ENCODE peak calls at places on chromosomes 13 and 19, in seven cellular contexts. One of them, this sample, is unnamed.

GRCh38 chr19:40347476-40348124 is 597 bp downstream of the C19orf47 start:
- DNase-seq in activated CD8-positive, alpha-beta memory T cell treated with anti-CD3 and anti-CD28 coated beads, Interleukin-2, amount 50 U/mL, for 4 hours: no peak
- DNase-seq in putamen: no peak
- DNase-seq in fibroblast of the aortic adventitia: peak; percentile 1
- DNase-seq in hypothalamus: no peak
- DNase-seq in body of pancreas: no peak
- DNase-seq in effector memory CD4-positive, alpha-beta T cell: no peak
- DNase-seq in this sample: no peak

GRCh38 chr19:1796395-1797142 is 15.5 kb downstream of the ATP8B3 start:
- DNase-seq in activated CD8-positive, alpha-beta memory T cell treated with anti-CD3 and anti-CD28 coated beads, Interleukin-2, amount 50 U/mL, for 4 hours: no peak
- DNase-seq in putamen: no peak
- DNase-seq in fibroblast of the aortic adventitia: no peak
- DNase-seq in hypothalamus: no peak
- DNase-seq in body of pancreas: no peak
- DNase-seq in effector memory CD4-positive, alpha-beta T cell: no peak
- DNase-seq in this sample: no peak

GRCh38 chr13:49594576-49594975 is 9.2 kb upstream of the RCBTB1 start:
- DNase-seq in activated CD8-positive, alpha-beta memory T cell treated with anti-CD3 and anti-CD28 coated beads, Interleukin-2, amount 50 U/mL, for 4 hours: no peak
- DNase-seq in putamen: no peak
- DNase-seq in fibroblast of the aortic adventitia: no peak
- DNase-seq in hypothalamus: no peak
- DNase-seq in body of pancreas: no peak
- DNase-seq in effector memory CD4-positive, alpha-beta T cell: no peak
- DNase-seq in this sample: no peak

GRCh38 chr19:37931941-37932655 is 25.1 kb downstream of the SIPA1L3 start:
- DNase-seq in activated CD8-positive, alpha-beta memory T cell treated with anti-CD3 and anti-CD28 coated beads, Interleukin-2, amount 50 U/mL, for 4 hours: no peak
- DNase-seq in putamen: peak; percentile 18
- DNase-seq in fibroblast of the aortic adventitia: peak; percentile 68
- DNase-seq in hypothalamus: no peak
- DNase-seq in body of pancreas: peak; percentile 92
- DNase-seq in effector memory CD4-positive, alpha-beta T cell: no peak
- DNase-seq in this sample: peak; percentile 75

GRCh38 chr13:74450976-74451375 is 316.8 kb upstream of the KLF12 start:
- DNase-seq in activated CD8-positive, alpha-beta memory T cell treated with anti-CD3 and anti-CD28 coated beads, Interleukin-2, amount 50 U/mL, for 4 hours: no peak
- DNase-seq in putamen: no peak
- DNase-seq in fibroblast of the aortic adventitia: peak; percentile 43
- DNase-seq in hypothalamus: no peak
- DNase-seq in body of pancreas: no peak
- DNase-seq in effector memory CD4-positive, alpha-beta T cell: no peak
- DNase-seq in this sample: no peak

GRCh38 chr13:22169473-22169872 is 498.6 kb downstream of the FGF9 start:
- DNase-seq in activated CD8-positive, alpha-beta memory T cell treated with anti-CD3 and anti-CD28 coated beads, Interleukin-2, amount 50 U/mL, for 4 hours: no peak
- DNase-seq in putamen: no peak
- DNase-seq in fibroblast of the aortic adventitia: no peak
- DNase-seq in hypothalamus: no peak
- DNase-seq in body of pancreas: no peak
- DNase-seq in effector memory CD4-positive, alpha-beta T cell: no peak
- DNase-seq in this sample: no peak

GRCh38 chr13:113852536-113853517 is 11.0 kb downstream of the GAS6 start:
- DNase-seq in activated CD8-positive, alpha-beta memory T cell treated with anti-CD3 and anti-CD28 coated beads, Interleukin-2, amount 50 U/mL, for 4 hours: peak; percentile 6
- DNase-seq in putamen: no peak
- DNase-seq in fibroblast of the aortic adventitia: no peak
- DNase-seq in hypothalamus: no peak
- DNase-seq in body of pancreas: peak; percentile 1
- DNase-seq in effector memory CD4-positive, alpha-beta T cell: no peak
- DNase-seq in this sample: no peak

GRCh38 chr19:10416380-10417257 is 3.7 kb upstream of the PDE4A start:
- DNase-seq in activated CD8-positive, alpha-beta memory T cell treated with anti-CD3 and anti-CD28 coated beads, Interleukin-2, amount 50 U/mL, for 4 hours: peak; percentile 95
- DNase-seq in putamen: peak; percentile 72
- DNase-seq in fibroblast of the aortic adventitia: peak; percentile 85
- DNase-seq in hypothalamus: peak; percentile 46
- DNase-seq in body of pancreas: peak; percentile 92
- DNase-seq in effector memory CD4-positive, alpha-beta T cell: peak; percentile 99
- DNase-seq in this sample: peak; percentile 12

GRCh38 chr19:15635016-15635805 is 5.5 kb upstream of the CYP4F3 start:
- DNase-seq in activated CD8-positive, alpha-beta memory T cell treated with anti-CD3 and anti-CD28 coated beads, Interleukin-2, amount 50 U/mL, for 4 hours: no peak
- DNase-seq in putamen: no peak
- DNase-seq in fibroblast of the aortic adventitia: no peak
- DNase-seq in hypothalamus: no peak
- DNase-seq in body of pancreas: no peak
- DNase-seq in effector memory CD4-positive, alpha-beta T cell: no peak
- DNase-seq in this sample: no peak

GRCh38 chr19:12495002-12495802 is 10.6 kb upstream of the ZNF709 start:
- DNase-seq in activated CD8-positive, alpha-beta memory T cell treated with anti-CD3 and anti-CD28 coated beads, Interleukin-2, amount 50 U/mL, for 4 hours: peak; percentile 94
- DNase-seq in putamen: peak; percentile 94
- DNase-seq in fibroblast of the aortic adventitia: peak; percentile 62
- DNase-seq in hypothalamus: peak; percentile 87
- DNase-seq in body of pancreas: peak; percentile 98
- DNase-seq in effector memory CD4-positive, alpha-beta T cell: peak; percentile 73
- DNase-seq in this sample: peak; percentile 92

GRCh38 chr13:72145383-72145782 is 278.4 kb upstream of the DACH1 start:
- DNase-seq in activated CD8-positive, alpha-beta memory T cell treated with anti-CD3 and anti-CD28 coated beads, Interleukin-2, amount 50 U/mL, for 4 hours: no peak
- DNase-seq in putamen: no peak
- DNase-seq in fibroblast of the aortic adventitia: no peak
- DNase-seq in hypothalamus: no peak
- DNase-seq in body of pancreas: no peak
- DNase-seq in effector memory CD4-positive, alpha-beta T cell: no peak
- DNase-seq in this sample: no peak

GRCh38 chr13:78758549-78758948 is 99.6 kb upstream of the OBI1 start:
- DNase-seq in activated CD8-positive, alpha-beta memory T cell treated with anti-CD3 and anti-CD28 coated beads, Interleukin-2, amount 50 U/mL, for 4 hours: no peak
- DNase-seq in putamen: no peak
- DNase-seq in fibroblast of the aortic adventitia: no peak
- DNase-seq in hypothalamus: no peak
- DNase-seq in body of pancreas: no peak
- DNase-seq in effector memory CD4-positive, alpha-beta T cell: no peak
- DNase-seq in this sample: no peak

GRCh38 chr19:5231857-5232503 is 108.6 kb downstream of the PTPRS start:
- DNase-seq in activated CD8-positive, alpha-beta memory T cell treated with anti-CD3 and anti-CD28 coated beads, Interleukin-2, amount 50 U/mL, for 4 hours: no peak
- DNase-seq in putamen: no peak
- DNase-seq in fibroblast of the aortic adventitia: peak; percentile 22
- DNase-seq in hypothalamus: no peak
- DNase-seq in body of pancreas: no peak
- DNase-seq in effector memory CD4-positive, alpha-beta T cell: no peak
- DNase-seq in this sample: no peak

GRCh38 chr19:6069268-6069771 is 41.0 kb downstream of the RFX2 start:
- DNase-seq in activated CD8-positive, alpha-beta memory T cell treated with anti-CD3 and anti-CD28 coated beads, Interleukin-2, amount 50 U/mL, for 4 hours: no peak
- DNase-seq in putamen: no peak
- DNase-seq in fibroblast of the aortic adventitia: no peak
- DNase-seq in hypothalamus: no peak
- DNase-seq in body of pancreas: no peak
- DNase-seq in effector memory CD4-positive, alpha-beta T cell: no peak
- DNase-seq in this sample: no peak

GRCh38 chr13:48155850-48156249 is 60.9 kb upstream of the MED4 start:
- DNase-seq in activated CD8-positive, alpha-beta memory T cell treated with anti-CD3 and anti-CD28 coated beads, Interleukin-2, amount 50 U/mL, for 4 hours: no peak
- DNase-seq in putamen: no peak
- DNase-seq in fibroblast of the aortic adventitia: peak; percentile 61
- DNase-seq in hypothalamus: no peak
- DNase-seq in body of pancreas: no peak
- DNase-seq in effector memory CD4-positive, alpha-beta T cell: peak; percentile 9
- DNase-seq in this sample: no peak

GRCh38 chr13:68323106-68323505 is 1093.0 kb upstream of the PCDH9 start:
- DNase-seq in activated CD8-positive, alpha-beta memory T cell treated with anti-CD3 and anti-CD28 coated beads, Interleukin-2, amount 50 U/mL, for 4 hours: no peak
- DNase-seq in putamen: no peak
- DNase-seq in fibroblast of the aortic adventitia: no peak
- DNase-seq in hypothalamus: no peak
- DNase-seq in body of pancreas: no peak
- DNase-seq in effector memory CD4-positive, alpha-beta T cell: no peak
- DNase-seq in this sample: no peak

GRCh38 chr19:8251025-8251472 is 41.9 kb downstream of the CERS4 start:
- DNase-seq in activated CD8-positive, alpha-beta memory T cell treated with anti-CD3 and anti-CD28 coated beads, Interleukin-2, amount 50 U/mL, for 4 hours: no peak
- DNase-seq in putamen: peak; percentile 73
- DNase-seq in fibroblast of the aortic adventitia: peak; percentile 82
- DNase-seq in hypothalamus: peak; percentile 55
- DNase-seq in body of pancreas: peak; percentile 85
- DNase-seq in effector memory CD4-positive, alpha-beta T cell: no peak
- DNase-seq in this sample: peak; percentile 51

GRCh38 chr13:54859827-54860226 is 1831.2 kb downstream of the OLFM4 start:
- DNase-seq in activated CD8-positive, alpha-beta memory T cell treated with anti-CD3 and anti-CD28 coated beads, Interleukin-2, amount 50 U/mL, for 4 hours: no peak
- DNase-seq in putamen: no peak
- DNase-seq in fibroblast of the aortic adventitia: no peak
- DNase-seq in hypothalamus: no peak
- DNase-seq in body of pancreas: no peak
- DNase-seq in effector memory CD4-positive, alpha-beta T cell: no peak
- DNase-seq in this sample: no peak

GRCh38 chr13:26328326-26328725 is 74.4 kb downstream of the CDK8 start:
- DNase-seq in activated CD8-positive, alpha-beta memory T cell treated with anti-CD3 and anti-CD28 coated beads, Interleukin-2, amount 50 U/mL, for 4 hours: no peak
- DNase-seq in putamen: no peak
- DNase-seq in fibroblast of the aortic adventitia: no peak
- DNase-seq in hypothalamus: no peak
- DNase-seq in body of pancreas: no peak
- DNase-seq in effector memory CD4-positive, alpha-beta T cell: no peak
- DNase-seq in this sample: no peak

GRCh38 chr13:27644302-27644701 is 22.6 kb downstream of the POLR1D start:
- DNase-seq in activated CD8-positive, alpha-beta memory T cell treated with anti-CD3 and anti-CD28 coated beads, Interleukin-2, amount 50 U/mL, for 4 hours: no peak
- DNase-seq in putamen: no peak
- DNase-seq in fibroblast of the aortic adventitia: peak; percentile 93
- DNase-seq in hypothalamus: no peak
- DNase-seq in body of pancreas: peak; percentile 27
- DNase-seq in effector memory CD4-positive, alpha-beta T cell: no peak
- DNase-seq in this sample: no peak

GRCh38 chr13:72296246-72296645 is 429.2 kb upstream of the DACH1 start:
- DNase-seq in activated CD8-positive, alpha-beta memory T cell treated with anti-CD3 and anti-CD28 coated beads, Interleukin-2, amount 50 U/mL, for 4 hours: no peak
- DNase-seq in putamen: no peak
- DNase-seq in fibroblast of the aortic adventitia: no peak
- DNase-seq in hypothalamus: no peak
- DNase-seq in body of pancreas: no peak
- DNase-seq in effector memory CD4-positive, alpha-beta T cell: no peak
- DNase-seq in this sample: no peak

GRCh38 chr19:31461814-31462539 is 112.7 kb upstream of the TSHZ3 start:
- DNase-seq in activated CD8-positive, alpha-beta memory T cell treated with anti-CD3 and anti-CD28 coated beads, Interleukin-2, amount 50 U/mL, for 4 hours: no peak
- DNase-seq in putamen: no peak
- DNase-seq in fibroblast of the aortic adventitia: peak; percentile 73
- DNase-seq in hypothalamus: no peak
- DNase-seq in body of pancreas: no peak
- DNase-seq in effector memory CD4-positive, alpha-beta T cell: no peak
- DNase-seq in this sample: no peak

GRCh38 chr19:15634105-15634504 is 6.6 kb upstream of the CYP4F3 start:
- DNase-seq in activated CD8-positive, alpha-beta memory T cell treated with anti-CD3 and anti-CD28 coated beads, Interleukin-2, amount 50 U/mL, for 4 hours: no peak
- DNase-seq in putamen: no peak
- DNase-seq in fibroblast of the aortic adventitia: no peak
- DNase-seq in hypothalamus: no peak
- DNase-seq in body of pancreas: no peak
- DNase-seq in effector memory CD4-positive, alpha-beta T cell: no peak
- DNase-seq in this sample: no peak

GRCh38 chr19:34963531-34964406 is at the start of gene ZNF792:
- DNase-seq in activated CD8-positive, alpha-beta memory T cell treated with anti-CD3 and anti-CD28 coated beads, Interleukin-2, amount 50 U/mL, for 4 hours: peak; percentile 51
- DNase-seq in putamen: peak; percentile 25
- DNase-seq in fibroblast of the aortic adventitia: peak; percentile 25
- DNase-seq in hypothalamus: peak; percentile 23
- DNase-seq in body of pancreas: peak; percentile 60
- DNase-seq in effector memory CD4-positive, alpha-beta T cell: peak; percentile 7
- DNase-seq in this sample: peak; percentile 51

GRCh38 chr19:46786236-46787039 is 2.0 kb downstream of the SLC1A5 start:
- DNase-seq in activated CD8-positive, alpha-beta memory T cell treated with anti-CD3 and anti-CD28 coated beads, Interleukin-2, amount 50 U/mL, for 4 hours: peak; percentile 82
- DNase-seq in putamen: no peak
- DNase-seq in fibroblast of the aortic adventitia: peak; percentile 90
- DNase-seq in hypothalamus: no peak
- DNase-seq in body of pancreas: peak; percentile 70
- DNase-seq in effector memory CD4-positive, alpha-beta T cell: peak; percentile 80
- DNase-seq in this sample: no peak

GRCh38 chr19:39645800-39646411 is 9.8 kb upstream of the LGALS16 start:
- DNase-seq in activated CD8-positive, alpha-beta memory T cell treated with anti-CD3 and anti-CD28 coated beads, Interleukin-2, amount 50 U/mL, for 4 hours: no peak
- DNase-seq in putamen: no peak
- DNase-seq in fibroblast of the aortic adventitia: peak; percentile 29
- DNase-seq in hypothalamus: no peak
- DNase-seq in body of pancreas: no peak
- DNase-seq in effector memory CD4-positive, alpha-beta T cell: no peak
- DNase-seq in this sample: no peak

GRCh38 chr19:49229416-49229815 is 71.8 kb downstream of the TRPM4 start:
- DNase-seq in activated CD8-positive, alpha-beta memory T cell treated with anti-CD3 and anti-CD28 coated beads, Interleukin-2, amount 50 U/mL, for 4 hours: no peak
- DNase-seq in putamen: no peak
- DNase-seq in fibroblast of the aortic adventitia: no peak
- DNase-seq in hypothalamus: no peak
- DNase-seq in body of pancreas: no peak
- DNase-seq in effector memory CD4-positive, alpha-beta T cell: no peak
- DNase-seq in this sample: no peak

GRCh38 chr13:20247403-20247802 is 15.3 kb upstream of the GJB6 start:
- DNase-seq in activated CD8-positive, alpha-beta memory T cell treated with anti-CD3 and anti-CD28 coated beads, Interleukin-2, amount 50 U/mL, for 4 hours: no peak
- DNase-seq in putamen: no peak
- DNase-seq in fibroblast of the aortic adventitia: no peak
- DNase-seq in hypothalamus: no peak
- DNase-seq in body of pancreas: peak; percentile 56
- DNase-seq in effector memory CD4-positive, alpha-beta T cell: no peak
- DNase-seq in this sample: no peak

GRCh38 chr13:51625555-51626345 is 41.5 kb downstream of the WDFY2 start:
- DNase-seq in activated CD8-positive, alpha-beta memory T cell treated with anti-CD3 and anti-CD28 coated beads, Interleukin-2, amount 50 U/mL, for 4 hours: no peak
- DNase-seq in putamen: no peak
- DNase-seq in fibroblast of the aortic adventitia: peak; percentile 53
- DNase-seq in hypothalamus: no peak
- DNase-seq in body of pancreas: peak; percentile 66
- DNase-seq in effector memory CD4-positive, alpha-beta T cell: no peak
- DNase-seq in this sample: no peak

GRCh38 chr13:75135325-75135825 is 346.6 kb downstream of the TBC1D4 start:
- DNase-seq in activated CD8-positive, alpha-beta memory T cell treated with anti-CD3 and anti-CD28 coated beads, Interleukin-2, amount 50 U/mL, for 4 hours: no peak
- DNase-seq in putamen: no peak
- DNase-seq in fibroblast of the aortic adventitia: peak; percentile 94
- DNase-seq in hypothalamus: no peak
- DNase-seq in body of pancreas: no peak
- DNase-seq in effector memory CD4-positive, alpha-beta T cell: no peak
- DNase-seq in this sample: no peak

GRCh38 chr13:98041081-98041820 is 87.8 kb downstream of the IPO5 start:
- DNase-seq in activated CD8-positive, alpha-beta memory T cell treated with anti-CD3 and anti-CD28 coated beads, Interleukin-2, amount 50 U/mL, for 4 hours: no peak
- DNase-seq in putamen: no peak
- DNase-seq in fibroblast of the aortic adventitia: no peak
- DNase-seq in hypothalamus: no peak
- DNase-seq in body of pancreas: no peak
- DNase-seq in effector memory CD4-positive, alpha-beta T cell: no peak
- DNase-seq in this sample: no peak

GRCh38 chr13:60258349-60258748 is 94.6 kb upstream of the DIAPH3 start:
- DNase-seq in activated CD8-positive, alpha-beta memory T cell treated with anti-CD3 and anti-CD28 coated beads, Interleukin-2, amount 50 U/mL, for 4 hours: no peak
- DNase-seq in putamen: no peak
- DNase-seq in fibroblast of the aortic adventitia: no peak
- DNase-seq in hypothalamus: no peak
- DNase-seq in body of pancreas: no peak
- DNase-seq in effector memory CD4-positive, alpha-beta T cell: no peak
- DNase-seq in this sample: no peak

GRCh38 chr13:39095500-39095899 is 57.2 kb downstream of the NHLRC3 start:
- DNase-seq in activated CD8-positive, alpha-beta memory T cell treated with anti-CD3 and anti-CD28 coated beads, Interleukin-2, amount 50 U/mL, for 4 hours: no peak
- DNase-seq in putamen: no peak
- DNase-seq in fibroblast of the aortic adventitia: no peak
- DNase-seq in hypothalamus: no peak
- DNase-seq in body of pancreas: no peak
- DNase-seq in effector memory CD4-positive, alpha-beta T cell: no peak
- DNase-seq in this sample: no peak

GRCh38 chr13:59722580-59722900 is 441.2 kb downstream of the DIAPH3 start:
- DNase-seq in activated CD8-positive, alpha-beta memory T cell treated with anti-CD3 and anti-CD28 coated beads, Interleukin-2, amount 50 U/mL, for 4 hours: no peak
- DNase-seq in putamen: no peak
- DNase-seq in fibroblast of the aortic adventitia: no peak
- DNase-seq in hypothalamus: no peak
- DNase-seq in body of pancreas: no peak
- DNase-seq in effector memory CD4-positive, alpha-beta T cell: no peak
- DNase-seq in this sample: no peak

This sample was measured in substantia nigra.